ENCODE peak calls at places on chromosomes 12 and 14, in five cellular contexts. Y is frontal cortex; A is stimulated activated CD8-positive, alpha-beta memory T cell treated with anti-CD3 and anti-CD28 coated beads, Interleukin-7, amount 100 ng/mL, for 24 hours; V is left lobe of liver; I is hippocampal formation. B is an unnamed sample.

GRCh38 chr14:100736269-100737180 is 9.8 kb downstream of the DLK1 start:
- DNase-seq in Y (no peak), A (no peak), V (no peak), I (no peak), B (no peak)

GRCh38 chr12:1234073-1234472 is 243.1 kb downstream of the ERC1 start:
- DNase-seq in Y (no peak), A (no peak), V (no peak), I (no peak), B (no peak)

GRCh38 chr12:108352591-108352990 is 13.5 kb upstream of the CMKLR1 start:
- DNase-seq in Y (no peak), A (no peak), V (no peak), I (no peak), B (no peak)

GRCh38 chr14:65277580-65278270 is 134.8 kb upstream of the FUT8 start:
- DNase-seq in Y (no peak), A (no peak), V (no peak), I (peak), B (peak)

GRCh38 chr12:108856428-108857157 is 790 bp downstream of the SSH1 start:
- DNase-seq in Y (no peak), A (peak), V (peak), I (no peak), B (no peak)

GRCh38 chr12:126506426-126507182 is 1441.4 kb downstream of the AACS start:
- DNase-seq in Y (no peak), A (no peak), V (no peak), I (no peak), B (no peak)

GRCh38 chr14:51554953-51555352 is 96.8 kb upstream of the FRMD6 start:
- DNase-seq in Y (no peak), A (no peak), V (no peak), I (no peak), B (no peak)

GRCh38 chr12:10031318-10031717 is 836 bp downstream of the CLEC9A start:
- DNase-seq in Y (no peak), A (no peak), V (no peak), I (no peak), B (no peak)

GRCh38 chr14:51293149-51293925 is 53.3 kb downstream of the TMX1 start:
- DNase-seq in Y (no peak), A (no peak), V (no peak), I (no peak), B (no peak)

GRCh38 chr12:89695100-89695499 is 13.5 kb downstream of the ATP2B1 start:
- DNase-seq in Y (no peak), A (no peak), V (no peak), I (no peak), B (no peak)

GRCh38 chr12:91813701-91814100 is 331.9 kb downstream of the BTG1 start:
- DNase-seq in Y (no peak), A (no peak), V (no peak), I (no peak), B (no peak)

GRCh38 chr14:37623971-37624370 is 28.5 kb downstream of the TTC6 start:
- DNase-seq in Y (no peak), A (no peak), V (no peak), I (no peak), B (no peak)

GRCh38 chr12:66438601-66439000 is 136.3 kb downstream of the HELB start:
- DNase-seq in Y (no peak), A (no peak), V (no peak), I (no peak), B (no peak)

GRCh38 chr12:18430425-18431048 is 169.2 kb downstream of the PIK3C2G start:
- DNase-seq in Y (peak), A (no peak), V (no peak), I (peak), B (peak)

GRCh38 chr12:52789637-52790426 is 6.1 kb downstream of the KRT3 start:
- DNase-seq in Y (peak), A (no peak), V (no peak), I (no peak), B (peak)

GRCh38 chr14:77376380-77376770 is 519 bp downstream of the TMED8 start:
- DNase-seq in Y (peak), A (peak), V (peak), I (no peak), B (no peak)

GRCh38 chr14:103243764-103244737 is 90.0 kb upstream of the EIF5 start:
- DNase-seq in Y (no peak), A (no peak), V (no peak), I (no peak), B (peak)

GRCh38 chr12:76042147-76042546 is 10.6 kb upstream of the PHLDA1 start:
- DNase-seq in Y (no peak), A (no peak), V (no peak), I (no peak), B (no peak)

B was measured in KBM-7.